ENCODE peak calls at places on chromosomes 11 and 22, in eight cellular contexts. One of them, this sample, is unnamed.

GRCh38 chr22:27718186-27719032 is 83.1 kb downstream of the MN1 start:
- DNase-seq in body of pancreas: peak; percentile 39
- DNase-seq in sigmoid colon: peak; percentile 92
- DNase-seq in tibial nerve: peak; percentile 30
- DNase-seq in stomach: peak; percentile 33
- DNase-seq in endodermal cell: peak; percentile 70
- DNase-seq in fibroblast of pulmonary artery: peak; percentile 97
- DNase-seq in fibroblast of lung: peak; percentile 86
- DNase-seq in this sample: peak; percentile 31

GRCh38 chr11:126084608-126084912 is 21.9 kb upstream of the CDON start:
- DNase-seq in sigmoid colon: no peak
- DNase-seq in endodermal cell: peak; percentile 59
- DNase-seq in stomach: no peak
- DNase-seq in tibial nerve: no peak
- DNase-seq in fibroblast of pulmonary artery: no peak
- DNase-seq in body of pancreas: no peak
- DNase-seq in fibroblast of lung: no peak
- DNase-seq in this sample: no peak

GRCh38 chr22:27074016-27074415 is 416.6 kb downstream of the MIAT start:
- DNase-seq in endodermal cell: no peak
- DNase-seq in tibial nerve: no peak
- DNase-seq in body of pancreas: no peak
- DNase-seq in fibroblast of lung: no peak
- DNase-seq in sigmoid colon: no peak
- DNase-seq in stomach: no peak
- DNase-seq in fibroblast of pulmonary artery: no peak
- DNase-seq in this sample: no peak

GRCh38 chr11:413120-414081 is 1.4 kb downstream of the SIGIRR start:
- DNase-seq in stomach: no peak
- DNase-seq in tibial nerve: no peak
- DNase-seq in sigmoid colon: no peak
- DNase-seq in fibroblast of lung: no peak
- DNase-seq in fibroblast of pulmonary artery: no peak
- DNase-seq in body of pancreas: peak; percentile 15
- DNase-seq in endodermal cell: no peak
- DNase-seq in this sample: no peak

GRCh38 chr11:14623036-14623435 is 20.6 kb upstream of the PDE3B start:
- DNase-seq in endodermal cell: peak; percentile 56
- DNase-seq in body of pancreas: no peak
- DNase-seq in sigmoid colon: no peak
- DNase-seq in fibroblast of pulmonary artery: no peak
- DNase-seq in tibial nerve: no peak
- DNase-seq in fibroblast of lung: no peak
- DNase-seq in stomach: no peak
- DNase-seq in this sample: no peak

GRCh38 chr11:129644326-129644725 is 171.3 kb upstream of the TMEM45B start:
- DNase-seq in endodermal cell: no peak
- DNase-seq in fibroblast of pulmonary artery: no peak
- DNase-seq in tibial nerve: no peak
- DNase-seq in sigmoid colon: no peak
- DNase-seq in stomach: no peak
- DNase-seq in fibroblast of lung: peak; percentile 65
- DNase-seq in body of pancreas: no peak
- DNase-seq in this sample: no peak

GRCh38 chr11:3894128-3894731 is 38.8 kb downstream of the STIM1 start:
- DNase-seq in body of pancreas: no peak
- DNase-seq in sigmoid colon: no peak
- DNase-seq in tibial nerve: no peak
- DNase-seq in fibroblast of lung: no peak
- DNase-seq in stomach: no peak
- DNase-seq in fibroblast of pulmonary artery: peak; percentile 18
- DNase-seq in endodermal cell: no peak
- DNase-seq in this sample: no peak

GRCh38 chr11:71465054-71465453 is 12.1 kb downstream of the NADSYN1 start:
- DNase-seq in endodermal cell: no peak
- DNase-seq in sigmoid colon: no peak
- DNase-seq in body of pancreas: no peak
- DNase-seq in tibial nerve: no peak
- DNase-seq in fibroblast of pulmonary artery: no peak
- DNase-seq in fibroblast of lung: no peak
- DNase-seq in stomach: no peak
- DNase-seq in this sample: no peak

GRCh38 chr11:93542753-93543246 is 391 bp downstream of the SMCO4 start:
- DNase-seq in tibial nerve: no peak
- DNase-seq in body of pancreas: no peak
- DNase-seq in stomach: peak; percentile 43
- DNase-seq in fibroblast of lung: no peak
- DNase-seq in sigmoid colon: peak; percentile 71
- DNase-seq in endodermal cell: no peak
- DNase-seq in fibroblast of pulmonary artery: no peak
- DNase-seq in this sample: no peak

GRCh38 chr11:129911298-129911697 is 15.9 kb upstream of the NFRKB start:
- DNase-seq in sigmoid colon: no peak
- DNase-seq in fibroblast of pulmonary artery: peak; percentile 56
- DNase-seq in tibial nerve: no peak
- DNase-seq in body of pancreas: no peak
- DNase-seq in endodermal cell: no peak
- DNase-seq in stomach: no peak
- DNase-seq in fibroblast of lung: peak; percentile 23
- DNase-seq in this sample: no peak

GRCh38 chr11:29943347-29943746 is 73.5 kb downstream of the KCNA4 start:
- DNase-seq in sigmoid colon: no peak
- DNase-seq in stomach: no peak
- DNase-seq in body of pancreas: no peak
- DNase-seq in fibroblast of lung: no peak
- DNase-seq in endodermal cell: no peak
- DNase-seq in tibial nerve: no peak
- DNase-seq in fibroblast of pulmonary artery: no peak
- DNase-seq in this sample: no peak

GRCh38 chr11:92225563-92226308 is 1.1 kb downstream of the FAT3 start:
- DNase-seq in sigmoid colon: peak; percentile 64
- DNase-seq in stomach: no peak
- DNase-seq in fibroblast of pulmonary artery: no peak
- DNase-seq in tibial nerve: peak; percentile 12
- DNase-seq in fibroblast of lung: peak; percentile 34
- DNase-seq in endodermal cell: peak; percentile 85
- DNase-seq in body of pancreas: no peak
- DNase-seq in this sample: no peak

GRCh38 chr11:122690801-122691649 is 35.5 kb downstream of the UBASH3B start:
- DNase-seq in tibial nerve: no peak
- DNase-seq in stomach: no peak
- DNase-seq in fibroblast of lung: peak; percentile 76
- DNase-seq in endodermal cell: no peak
- DNase-seq in fibroblast of pulmonary artery: peak; percentile 73
- DNase-seq in sigmoid colon: no peak
- DNase-seq in body of pancreas: no peak
- DNase-seq in this sample: no peak

GRCh38 chr22:26170795-26171194 is 1.5 kb downstream of the SEZ6L start:
- DNase-seq in endodermal cell: peak; percentile 91
- DNase-seq in fibroblast of lung: no peak
- DNase-seq in tibial nerve: no peak
- DNase-seq in fibroblast of pulmonary artery: no peak
- DNase-seq in body of pancreas: peak; percentile 17
- DNase-seq in sigmoid colon: no peak
- DNase-seq in stomach: no peak
- DNase-seq in this sample: no peak

GRCh38 chr22:33591946-33592345 is 328.3 kb downstream of the LARGE1 start:
- DNase-seq in stomach: no peak
- DNase-seq in fibroblast of lung: no peak
- DNase-seq in body of pancreas: no peak
- DNase-seq in fibroblast of pulmonary artery: no peak
- DNase-seq in tibial nerve: no peak
- DNase-seq in sigmoid colon: no peak
- DNase-seq in endodermal cell: no peak
- DNase-seq in this sample: no peak

DNA sequence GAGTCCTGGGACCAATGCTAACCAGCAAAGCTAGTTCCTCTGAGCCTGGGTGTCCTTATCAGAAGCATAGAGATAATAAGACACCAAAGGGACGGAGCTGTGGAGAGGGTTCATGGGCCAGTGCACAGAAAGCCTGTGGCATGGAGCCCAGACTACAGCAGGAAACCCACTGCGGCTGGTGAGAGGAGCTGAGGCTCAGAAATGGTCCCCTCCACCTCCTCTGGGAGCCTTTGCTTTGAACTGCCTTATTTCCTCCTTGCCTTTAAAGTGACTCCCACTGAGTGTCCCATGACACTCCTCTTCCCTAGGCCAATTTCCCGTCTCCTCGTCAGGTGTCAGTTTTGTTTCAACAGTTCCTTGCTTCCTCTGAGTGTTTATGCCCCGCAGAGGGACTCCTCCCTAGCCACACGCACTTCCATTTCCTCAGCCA is 9.4 kb downstream of the SLCO2B1 start:
- DNase-seq in sigmoid colon: no peak
- DNase-seq in body of pancreas: no peak
- DNase-seq in endodermal cell: no peak
- DNase-seq in tibial nerve: no peak
- DNase-seq in stomach: no peak
- DNase-seq in fibroblast of lung: no peak
- DNase-seq in fibroblast of pulmonary artery: no peak
- DNase-seq in this sample: no peak
- H3K4me3 ChIP-seq in sigmoid colon: no peak overlapping the region
- H3K4me3 ChIP-seq in body of pancreas: no peak overlapping the region
- H3K4me3 ChIP-seq in endodermal cell: peak overlapping the region; percentile 3
- H3K4me3 ChIP-seq in tibial nerve: no peak overlapping the region
- H3K4me3 ChIP-seq in stomach: no peak overlapping the region
- H3K4me3 ChIP-seq in fibroblast of lung: no peak overlapping the region
- H3K4me3 ChIP-seq in fibroblast of pulmonary artery: no peak overlapping the region
- H3K4me3 ChIP-seq in this sample: no peak overlapping the region

GRCh38 chr11:68956142-68956541 is 24.6 kb downstream of the MRGPRD start:
- DNase-seq in stomach: no peak
- DNase-seq in body of pancreas: no peak
- DNase-seq in tibial nerve: no peak
- DNase-seq in fibroblast of pulmonary artery: no peak
- DNase-seq in fibroblast of lung: no peak
- DNase-seq in sigmoid colon: peak; percentile 69
- DNase-seq in endodermal cell: peak; percentile 89
- DNase-seq in this sample: no peak
- TF ChIP-seq CTCF in stomach: no peak
- TF ChIP-seq CTCF in body of pancreas: no peak
- TF ChIP-seq CTCF in tibial nerve: no peak
- TF ChIP-seq CTCF in fibroblast of pulmonary artery: peak; percentile 8
- TF ChIP-seq CTCF in fibroblast of lung: no peak
- TF ChIP-seq CTCF in sigmoid colon: no peak
- TF ChIP-seq CTCF in endodermal cell: peak; percentile 72
- TF ChIP-seq CTCF in this sample: no peak

GRCh38 chr22:30385913-30386312 is 1.3 kb downstream of the RNF215 start:
- DNase-seq in stomach: no peak
- DNase-seq in body of pancreas: no peak
- DNase-seq in tibial nerve: no peak
- DNase-seq in endodermal cell: no peak
- DNase-seq in fibroblast of lung: no peak
- DNase-seq in fibroblast of pulmonary artery: no peak
- DNase-seq in sigmoid colon: no peak
- DNase-seq in this sample: no peak

GRCh38 chr22:30386960-30387848 is at the start of gene RNF215:
- DNase-seq in sigmoid colon: peak; percentile 88
- DNase-seq in stomach: peak; percentile 87
- DNase-seq in fibroblast of lung: peak; percentile 71
- DNase-seq in endodermal cell: peak; percentile 98
- DNase-seq in body of pancreas: peak; percentile 83
- DNase-seq in fibroblast of pulmonary artery: peak; percentile 77
- DNase-seq in tibial nerve: peak; percentile 71
- DNase-seq in this sample: no peak

GRCh38 chr22:30382340-30382739 is 4.9 kb downstream of the RNF215 start:
- DNase-seq in sigmoid colon: no peak
- DNase-seq in body of pancreas: no peak
- DNase-seq in endodermal cell: no peak
- DNase-seq in fibroblast of pulmonary artery: no peak
- DNase-seq in fibroblast of lung: no peak
- DNase-seq in tibial nerve: no peak
- DNase-seq in stomach: no peak
- DNase-seq in this sample: no peak

GRCh38 chr22:30383061-30383460 is 4.2 kb downstream of the RNF215 start:
- DNase-seq in fibroblast of lung: no peak
- DNase-seq in tibial nerve: no peak
- DNase-seq in stomach: no peak
- DNase-seq in fibroblast of pulmonary artery: no peak
- DNase-seq in body of pancreas: no peak
- DNase-seq in sigmoid colon: no peak
- DNase-seq in endodermal cell: no peak
- DNase-seq in this sample: no peak

GRCh38 chr22:30386608-30386959 is 627 bp downstream of the RNF215 start:
- DNase-seq in stomach: no peak
- DNase-seq in fibroblast of lung: no peak
- DNase-seq in fibroblast of pulmonary artery: no peak
- DNase-seq in sigmoid colon: peak; percentile 74
- DNase-seq in tibial nerve: no peak
- DNase-seq in endodermal cell: no peak
- DNase-seq in body of pancreas: peak; percentile 24
- DNase-seq in this sample: no peak
- H3K4me3 ChIP-seq in stomach: peak overlapping the region; percentile 64
- H3K4me3 ChIP-seq in fibroblast of lung: peak overlapping the region; percentile 68
- H3K4me3 ChIP-seq in fibroblast of pulmonary artery: peak overlapping the region; percentile 57
- H3K4me3 ChIP-seq in sigmoid colon: peak overlapping the region; percentile 64
- H3K4me3 ChIP-seq in tibial nerve: peak overlapping the region; percentile 53
- H3K4me3 ChIP-seq in endodermal cell: peak overlapping the region; percentile 81
- H3K4me3 ChIP-seq in body of pancreas: peak overlapping the region; percentile 74
- H3K4me3 ChIP-seq in this sample: peak overlapping the region; percentile 70

DNA sequence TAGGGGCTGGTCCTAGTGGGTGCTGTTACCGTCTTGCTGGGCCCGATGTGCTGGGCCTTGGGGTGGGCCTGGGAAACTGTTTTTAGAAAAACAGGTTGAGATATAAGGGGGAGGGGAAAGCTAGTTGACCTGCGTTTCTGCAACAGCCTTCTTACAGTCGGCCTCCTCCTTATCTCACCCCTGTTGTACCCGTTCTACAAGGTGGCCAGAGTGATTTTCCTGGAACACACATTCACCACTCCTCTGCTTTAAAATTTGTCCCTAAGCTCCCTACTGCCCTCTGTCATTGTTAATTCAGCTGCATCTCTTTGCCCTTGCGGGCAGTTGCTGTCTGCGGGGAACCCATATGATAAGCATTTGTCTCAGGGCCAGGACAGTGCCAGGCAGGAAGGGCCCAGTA is 113.9 kb downstream of the HIPK3 start:
- DNase-seq in fibroblast of pulmonary artery: no peak
- DNase-seq in body of pancreas: no peak
- DNase-seq in stomach: no peak
- DNase-seq in tibial nerve: no peak
- DNase-seq in fibroblast of lung: no peak
- DNase-seq in sigmoid colon: no peak
- DNase-seq in endodermal cell: no peak
- DNase-seq in this sample: no peak
- TF ChIP-seq CTCF in fibroblast of pulmonary artery: no peak
- TF ChIP-seq CTCF in body of pancreas: no peak
- TF ChIP-seq CTCF in stomach: no peak
- TF ChIP-seq CTCF in tibial nerve: no peak
- TF ChIP-seq CTCF in fibroblast of lung: no peak
- TF ChIP-seq CTCF in sigmoid colon: no peak
- TF ChIP-seq CTCF in endodermal cell: peak; percentile 36
- TF ChIP-seq CTCF in this sample: no peak

This sample was measured in thoracic aorta.